ENCODE peak calls at places on chromosomes 2 and 18, in eight cellular contexts. One of them, this sample, is unnamed.

GRCh38 chr2:46720592-46721185 is 194.9 kb downstream of the MCFD2 start:
- DNase-seq in left cardiac atrium: no peak
- DNase-seq in psoas muscle: no peak
- DNase-seq in activated naive CD8-positive, alpha-beta T cell treated with anti-CD3 and anti-CD28 coated beads for 36 hours: no peak
- DNase-seq in small intestine: no peak
- DNase-seq in anterior cingulate cortex: no peak
- DNase-seq in GM23338: no peak
- DNase-seq in activated T-cell treated with anti-CD3 and anti-CD28 coated beads, Interleukin-2, amount 50 U/mL, for 4 hours: no peak
- DNase-seq in this sample: no peak

GRCh38 chr2:98730851-98731708 is at the start of gene MGAT4A:
- DNase-seq in psoas muscle: peak
- DNase-seq in GM23338: peak
- DNase-seq in activated naive CD8-positive, alpha-beta T cell treated with anti-CD3 and anti-CD28 coated beads for 36 hours: peak
- DNase-seq in anterior cingulate cortex: peak
- DNase-seq in activated T-cell treated with anti-CD3 and anti-CD28 coated beads, Interleukin-2, amount 50 U/mL, for 4 hours: peak
- DNase-seq in left cardiac atrium: peak
- DNase-seq in small intestine: peak
- DNase-seq in this sample: peak

GRCh38 chr2:99386011-99386410 is 48.8 kb downstream of the EIF5B start:
- DNase-seq in psoas muscle: no peak
- DNase-seq in activated T-cell treated with anti-CD3 and anti-CD28 coated beads, Interleukin-2, amount 50 U/mL, for 4 hours: no peak
- DNase-seq in GM23338: no peak
- DNase-seq in activated naive CD8-positive, alpha-beta T cell treated with anti-CD3 and anti-CD28 coated beads for 36 hours: no peak
- DNase-seq in left cardiac atrium: no peak
- DNase-seq in anterior cingulate cortex: no peak
- DNase-seq in small intestine: no peak
- DNase-seq in this sample: no peak

GRCh38 chr2:18719978-18720775 is 130.8 kb upstream of the NT5C1B start:
- DNase-seq in left cardiac atrium: no peak
- DNase-seq in activated T-cell treated with anti-CD3 and anti-CD28 coated beads, Interleukin-2, amount 50 U/mL, for 4 hours: no peak
- DNase-seq in anterior cingulate cortex: no peak
- DNase-seq in psoas muscle: no peak
- DNase-seq in GM23338: no peak
- DNase-seq in activated naive CD8-positive, alpha-beta T cell treated with anti-CD3 and anti-CD28 coated beads for 36 hours: no peak
- DNase-seq in small intestine: no peak
- DNase-seq in this sample: peak

GRCh38 chr18:58397385-58398132 is 231.3 kb downstream of the ALPK2 start:
- DNase-seq in activated T-cell treated with anti-CD3 and anti-CD28 coated beads, Interleukin-2, amount 50 U/mL, for 4 hours: no peak
- DNase-seq in anterior cingulate cortex: no peak
- DNase-seq in left cardiac atrium: no peak
- DNase-seq in activated naive CD8-positive, alpha-beta T cell treated with anti-CD3 and anti-CD28 coated beads for 36 hours: no peak
- DNase-seq in small intestine: no peak
- DNase-seq in GM23338: no peak
- DNase-seq in psoas muscle: no peak
- DNase-seq in this sample: no peak

GRCh38 chr2:196515041-196515440 is 124.5 kb upstream of the CCDC150 start:
- DNase-seq in GM23338: no peak
- DNase-seq in small intestine: no peak
- DNase-seq in psoas muscle: no peak
- DNase-seq in left cardiac atrium: peak
- DNase-seq in activated naive CD8-positive, alpha-beta T cell treated with anti-CD3 and anti-CD28 coated beads for 36 hours: no peak
- DNase-seq in anterior cingulate cortex: no peak
- DNase-seq in activated T-cell treated with anti-CD3 and anti-CD28 coated beads, Interleukin-2, amount 50 U/mL, for 4 hours: no peak
- DNase-seq in this sample: no peak

GRCh38 chr2:41136966-41137494 is 685.1 kb upstream of the SLC8A1 start:
- DNase-seq in left cardiac atrium: no peak
- DNase-seq in psoas muscle: no peak
- DNase-seq in activated naive CD8-positive, alpha-beta T cell treated with anti-CD3 and anti-CD28 coated beads for 36 hours: no peak
- DNase-seq in anterior cingulate cortex: no peak
- DNase-seq in small intestine: no peak
- DNase-seq in activated T-cell treated with anti-CD3 and anti-CD28 coated beads, Interleukin-2, amount 50 U/mL, for 4 hours: no peak
- DNase-seq in GM23338: no peak
- DNase-seq in this sample: no peak

GRCh38 chr2:215161301-215161829 is 22.9 kb upstream of the ABCA12 start:
- DNase-seq in activated T-cell treated with anti-CD3 and anti-CD28 coated beads, Interleukin-2, amount 50 U/mL, for 4 hours: no peak
- DNase-seq in activated naive CD8-positive, alpha-beta T cell treated with anti-CD3 and anti-CD28 coated beads for 36 hours: no peak
- DNase-seq in anterior cingulate cortex: no peak
- DNase-seq in left cardiac atrium: no peak
- DNase-seq in GM23338: no peak
- DNase-seq in small intestine: no peak
- DNase-seq in psoas muscle: no peak
- DNase-seq in this sample: no peak

GRCh38 chr2:160876029-160876428 is 284.2 kb upstream of the TANK start:
- DNase-seq in GM23338: no peak
- DNase-seq in anterior cingulate cortex: no peak
- DNase-seq in psoas muscle: no peak
- DNase-seq in activated naive CD8-positive, alpha-beta T cell treated with anti-CD3 and anti-CD28 coated beads for 36 hours: no peak
- DNase-seq in left cardiac atrium: no peak
- DNase-seq in small intestine: no peak
- DNase-seq in activated T-cell treated with anti-CD3 and anti-CD28 coated beads, Interleukin-2, amount 50 U/mL, for 4 hours: no peak
- DNase-seq in this sample: no peak

GRCh38 chr2:66477125-66477842 is 42.4 kb downstream of the MEIS1 start:
- DNase-seq in GM23338: no peak
- DNase-seq in activated T-cell treated with anti-CD3 and anti-CD28 coated beads, Interleukin-2, amount 50 U/mL, for 4 hours: no peak
- DNase-seq in small intestine: no peak
- DNase-seq in anterior cingulate cortex: no peak
- DNase-seq in psoas muscle: no peak
- DNase-seq in activated naive CD8-positive, alpha-beta T cell treated with anti-CD3 and anti-CD28 coated beads for 36 hours: no peak
- DNase-seq in left cardiac atrium: no peak
- DNase-seq in this sample: no peak

GRCh38 chr2:207660994-207661393 is 35.8 kb upstream of the METTL21A start:
- DNase-seq in activated T-cell treated with anti-CD3 and anti-CD28 coated beads, Interleukin-2, amount 50 U/mL, for 4 hours: no peak
- DNase-seq in left cardiac atrium: no peak
- DNase-seq in GM23338: peak
- DNase-seq in psoas muscle: no peak
- DNase-seq in small intestine: no peak
- DNase-seq in activated naive CD8-positive, alpha-beta T cell treated with anti-CD3 and anti-CD28 coated beads for 36 hours: no peak
- DNase-seq in anterior cingulate cortex: no peak
- DNase-seq in this sample: no peak

GRCh38 chr2:155442755-155443372 is 744.4 kb downstream of the KCNJ3 start:
- DNase-seq in left cardiac atrium: no peak
- DNase-seq in small intestine: peak
- DNase-seq in anterior cingulate cortex: no peak
- DNase-seq in activated T-cell treated with anti-CD3 and anti-CD28 coated beads, Interleukin-2, amount 50 U/mL, for 4 hours: no peak
- DNase-seq in GM23338: no peak
- DNase-seq in activated naive CD8-positive, alpha-beta T cell treated with anti-CD3 and anti-CD28 coated beads for 36 hours: no peak
- DNase-seq in psoas muscle: no peak
- DNase-seq in this sample: no peak

GRCh38 chr2:37786153-37786809 is 114.8 kb upstream of the CDC42EP3 start:
- DNase-seq in activated T-cell treated with anti-CD3 and anti-CD28 coated beads, Interleukin-2, amount 50 U/mL, for 4 hours: no peak
- DNase-seq in left cardiac atrium: no peak
- DNase-seq in small intestine: no peak
- DNase-seq in activated naive CD8-positive, alpha-beta T cell treated with anti-CD3 and anti-CD28 coated beads for 36 hours: no peak
- DNase-seq in anterior cingulate cortex: no peak
- DNase-seq in GM23338: no peak
- DNase-seq in psoas muscle: no peak
- DNase-seq in this sample: no peak

GRCh38 chr2:172442072-172442895 is 14.9 kb downstream of the ITGA6 start:
- DNase-seq in left cardiac atrium: peak
- DNase-seq in activated naive CD8-positive, alpha-beta T cell treated with anti-CD3 and anti-CD28 coated beads for 36 hours: peak
- DNase-seq in anterior cingulate cortex: no peak
- DNase-seq in activated T-cell treated with anti-CD3 and anti-CD28 coated beads, Interleukin-2, amount 50 U/mL, for 4 hours: peak
- DNase-seq in GM23338: no peak
- DNase-seq in psoas muscle: no peak
- DNase-seq in small intestine: peak
- DNase-seq in this sample: peak

GRCh38 chr2:235506997-235507615 is 13.3 kb downstream of the AGAP1 start:
- DNase-seq in left cardiac atrium: no peak
- DNase-seq in small intestine: no peak
- DNase-seq in psoas muscle: no peak
- DNase-seq in anterior cingulate cortex: no peak
- DNase-seq in activated naive CD8-positive, alpha-beta T cell treated with anti-CD3 and anti-CD28 coated beads for 36 hours: no peak
- DNase-seq in GM23338: no peak
- DNase-seq in activated T-cell treated with anti-CD3 and anti-CD28 coated beads, Interleukin-2, amount 50 U/mL, for 4 hours: no peak
- DNase-seq in this sample: no peak

GRCh38 chr2:213991454-213992108 is 419.3 kb upstream of the VWC2L start:
- DNase-seq in activated naive CD8-positive, alpha-beta T cell treated with anti-CD3 and anti-CD28 coated beads for 36 hours: no peak
- DNase-seq in left cardiac atrium: no peak
- DNase-seq in anterior cingulate cortex: no peak
- DNase-seq in GM23338: no peak
- DNase-seq in activated T-cell treated with anti-CD3 and anti-CD28 coated beads, Interleukin-2, amount 50 U/mL, for 4 hours: no peak
- DNase-seq in psoas muscle: no peak
- DNase-seq in small intestine: no peak
- DNase-seq in this sample: no peak

GRCh38 chr18:75204262-75204977 is 4.5 kb downstream of the PTGR3 start:
- DNase-seq in GM23338: peak
- DNase-seq in activated naive CD8-positive, alpha-beta T cell treated with anti-CD3 and anti-CD28 coated beads for 36 hours: no peak
- DNase-seq in left cardiac atrium: peak
- DNase-seq in small intestine: no peak
- DNase-seq in anterior cingulate cortex: peak
- DNase-seq in psoas muscle: peak
- DNase-seq in activated T-cell treated with anti-CD3 and anti-CD28 coated beads, Interleukin-2, amount 50 U/mL, for 4 hours: no peak
- DNase-seq in this sample: no peak

GRCh38 chr2:121748202-121748601 is 7.2 kb upstream of the TSN start:
- DNase-seq in psoas muscle: no peak
- DNase-seq in anterior cingulate cortex: no peak
- DNase-seq in activated naive CD8-positive, alpha-beta T cell treated with anti-CD3 and anti-CD28 coated beads for 36 hours: no peak
- DNase-seq in activated T-cell treated with anti-CD3 and anti-CD28 coated beads, Interleukin-2, amount 50 U/mL, for 4 hours: no peak
- DNase-seq in GM23338: peak
- DNase-seq in left cardiac atrium: no peak
- DNase-seq in small intestine: no peak
- DNase-seq in this sample: no peak

GRCh38 chr2:38115216-38116012 is 39.5 kb upstream of the CYP1B1 start:
- DNase-seq in activated T-cell treated with anti-CD3 and anti-CD28 coated beads, Interleukin-2, amount 50 U/mL, for 4 hours: peak
- DNase-seq in left cardiac atrium: peak
- DNase-seq in GM23338: peak
- DNase-seq in activated naive CD8-positive, alpha-beta T cell treated with anti-CD3 and anti-CD28 coated beads for 36 hours: peak
- DNase-seq in psoas muscle: peak
- DNase-seq in anterior cingulate cortex: no peak
- DNase-seq in small intestine: peak
- DNase-seq in this sample: peak

GRCh38 chr2:134718956-134719814 is at the start of gene TMEM163:
- DNase-seq in left cardiac atrium: no peak
- DNase-seq in GM23338: peak
- DNase-seq in psoas muscle: peak
- DNase-seq in activated naive CD8-positive, alpha-beta T cell treated with anti-CD3 and anti-CD28 coated beads for 36 hours: peak
- DNase-seq in anterior cingulate cortex: no peak
- DNase-seq in small intestine: no peak
- DNase-seq in activated T-cell treated with anti-CD3 and anti-CD28 coated beads, Interleukin-2, amount 50 U/mL, for 4 hours: no peak
- DNase-seq in this sample: peak

GRCh38 chr2:178512491-178512890 is 32.2 kb downstream of the PLEKHA3 start:
- DNase-seq in activated naive CD8-positive, alpha-beta T cell treated with anti-CD3 and anti-CD28 coated beads for 36 hours: no peak
- DNase-seq in left cardiac atrium: no peak
- DNase-seq in small intestine: no peak
- DNase-seq in anterior cingulate cortex: no peak
- DNase-seq in psoas muscle: no peak
- DNase-seq in activated T-cell treated with anti-CD3 and anti-CD28 coated beads, Interleukin-2, amount 50 U/mL, for 4 hours: no peak
- DNase-seq in GM23338: no peak
- DNase-seq in this sample: peak

GRCh38 chr18:52716926-52717325 is 376.9 kb downstream of the DCC start:
- DNase-seq in psoas muscle: no peak
- DNase-seq in anterior cingulate cortex: peak
- DNase-seq in activated naive CD8-positive, alpha-beta T cell treated with anti-CD3 and anti-CD28 coated beads for 36 hours: no peak
- DNase-seq in activated T-cell treated with anti-CD3 and anti-CD28 coated beads, Interleukin-2, amount 50 U/mL, for 4 hours: no peak
- DNase-seq in left cardiac atrium: peak
- DNase-seq in GM23338: peak
- DNase-seq in small intestine: peak
- DNase-seq in this sample: peak

GRCh38 chr2:233140913-233141469 is 80.8 kb downstream of the INPP5D start:
- DNase-seq in GM23338: peak
- DNase-seq in anterior cingulate cortex: no peak
- DNase-seq in activated naive CD8-positive, alpha-beta T cell treated with anti-CD3 and anti-CD28 coated beads for 36 hours: no peak
- DNase-seq in left cardiac atrium: no peak
- DNase-seq in small intestine: no peak
- DNase-seq in activated T-cell treated with anti-CD3 and anti-CD28 coated beads, Interleukin-2, amount 50 U/mL, for 4 hours: no peak
- DNase-seq in psoas muscle: no peak
- DNase-seq in this sample: no peak

GRCh38 chr2:196677404-196677803 is 37.9 kb downstream of the CCDC150 start:
- DNase-seq in activated naive CD8-positive, alpha-beta T cell treated with anti-CD3 and anti-CD28 coated beads for 36 hours: no peak
- DNase-seq in small intestine: no peak
- DNase-seq in psoas muscle: no peak
- DNase-seq in left cardiac atrium: no peak
- DNase-seq in activated T-cell treated with anti-CD3 and anti-CD28 coated beads, Interleukin-2, amount 50 U/mL, for 4 hours: no peak
- DNase-seq in GM23338: no peak
- DNase-seq in anterior cingulate cortex: no peak
- DNase-seq in this sample: peak

GRCh38 chr2:233449071-233449901 is 95.0 kb downstream of the DGKD start:
- DNase-seq in anterior cingulate cortex: no peak
- DNase-seq in small intestine: no peak
- DNase-seq in activated T-cell treated with anti-CD3 and anti-CD28 coated beads, Interleukin-2, amount 50 U/mL, for 4 hours: no peak
- DNase-seq in GM23338: peak
- DNase-seq in psoas muscle: peak
- DNase-seq in left cardiac atrium: peak
- DNase-seq in activated naive CD8-positive, alpha-beta T cell treated with anti-CD3 and anti-CD28 coated beads for 36 hours: no peak
- DNase-seq in this sample: peak

GRCh38 chr2:23200460-23201113 is 184.4 kb upstream of the KLHL29 start:
- DNase-seq in activated T-cell treated with anti-CD3 and anti-CD28 coated beads, Interleukin-2, amount 50 U/mL, for 4 hours: no peak
- DNase-seq in GM23338: no peak
- DNase-seq in psoas muscle: no peak
- DNase-seq in activated naive CD8-positive, alpha-beta T cell treated with anti-CD3 and anti-CD28 coated beads for 36 hours: no peak
- DNase-seq in left cardiac atrium: no peak
- DNase-seq in anterior cingulate cortex: no peak
- DNase-seq in small intestine: peak
- DNase-seq in this sample: no peak

GRCh38 chr18:51196116-51196810 is 1.2 kb downstream of the MEX3C start:
- DNase-seq in GM23338: no peak
- DNase-seq in psoas muscle: peak
- DNase-seq in small intestine: peak
- DNase-seq in anterior cingulate cortex: peak
- DNase-seq in activated naive CD8-positive, alpha-beta T cell treated with anti-CD3 and anti-CD28 coated beads for 36 hours: peak
- DNase-seq in activated T-cell treated with anti-CD3 and anti-CD28 coated beads, Interleukin-2, amount 50 U/mL, for 4 hours: peak
- DNase-seq in left cardiac atrium: peak
- DNase-seq in this sample: peak

GRCh38 chr18:78986018-78986481 is 6.4 kb downstream of the SALL3 start:
- DNase-seq in activated T-cell treated with anti-CD3 and anti-CD28 coated beads, Interleukin-2, amount 50 U/mL, for 4 hours: no peak
- DNase-seq in activated naive CD8-positive, alpha-beta T cell treated with anti-CD3 and anti-CD28 coated beads for 36 hours: no peak
- DNase-seq in anterior cingulate cortex: peak
- DNase-seq in left cardiac atrium: no peak
- DNase-seq in psoas muscle: no peak
- DNase-seq in GM23338: peak
- DNase-seq in small intestine: peak
- DNase-seq in this sample: no peak